ENCODE peak calls at places on chromosome X, in six cellular contexts. W is A549, D is WERI-Rb-1, I is small intestine, A is HCT116, T is GM23338. M is an unnamed sample.

GRCh38 chrX:72123471-72124185 is 8.1 kb downstream of the RTL5 start:
- DNase-seq in T (peak), I (no peak), W (no peak), D (peak), A (no peak), M (no peak)

GRCh38 chrX:47573334-47574095 is 8.7 kb upstream of the TIMP1 start:
- DNase-seq in A (no peak), I (peak), T (peak), W (no peak), D (no peak), M (no peak)

GRCh38 chrX:10156199-10157031 is at the start of gene CLCN4:
- DNase-seq in D (peak), I (peak), T (peak), A (peak), W (peak), M (peak)

GRCh38 chrX:95721011-95721410 is 963.6 kb upstream of the DIAPH2 start:
- DNase-seq in W (no peak), D (no peak), A (no peak), T (no peak), I (no peak), M (no peak)

GRCh38 chrX:7088968-7089615 is 58.4 kb upstream of the STS start:
- DNase-seq in T (peak), W (no peak), A (no peak), I (no peak), D (peak), M (no peak)

GRCh38 chrX:67544871-67545771 is 1.3 kb downstream of the AR start:
- DNase-seq in I (no peak), D (no peak), A (no peak), T (peak), W (peak), M (no peak)

GRCh38 chrX:96436105-96436504 is 248.5 kb upstream of the DIAPH2 start:
- DNase-seq in I (no peak), W (peak), D (no peak), T (no peak), A (no peak), M (no peak)

GRCh38 chrX:38634665-38635064 is 73.3 kb downstream of the TSPAN7 start:
- DNase-seq in I (no peak), W (no peak), D (no peak), T (no peak), A (no peak), M (no peak)

GRCh38 chrX:134371133-134371532 is 88.8 kb upstream of the HPRT1 start:
- DNase-seq in A (no peak), T (no peak), D (no peak), I (no peak), W (no peak), M (no peak)

GRCh38 chrX:102339312-102340298 is 92.6 kb downstream of the NXF2 start:
- DNase-seq in A (no peak), I (no peak), D (no peak), W (no peak), T (peak), M (no peak)

GRCh38 chrX:24259544-24260240 is 54.2 kb downstream of the SUPT20HL2 start:
- DNase-seq in D (peak), T (peak), A (peak), W (peak), I (peak), M (peak)

GRCh38 chrX:24985120-24985519 is 30.6 kb downstream of the ARX start:
- DNase-seq in T (no peak), I (no peak), W (no peak), D (no peak), A (no peak), M (no peak)

GRCh38 chrX:69152398-69152797 is 12.9 kb downstream of the PJA1 start:
- DNase-seq in A (no peak), T (no peak), W (peak), I (peak), D (no peak), M (peak)

DNA sequence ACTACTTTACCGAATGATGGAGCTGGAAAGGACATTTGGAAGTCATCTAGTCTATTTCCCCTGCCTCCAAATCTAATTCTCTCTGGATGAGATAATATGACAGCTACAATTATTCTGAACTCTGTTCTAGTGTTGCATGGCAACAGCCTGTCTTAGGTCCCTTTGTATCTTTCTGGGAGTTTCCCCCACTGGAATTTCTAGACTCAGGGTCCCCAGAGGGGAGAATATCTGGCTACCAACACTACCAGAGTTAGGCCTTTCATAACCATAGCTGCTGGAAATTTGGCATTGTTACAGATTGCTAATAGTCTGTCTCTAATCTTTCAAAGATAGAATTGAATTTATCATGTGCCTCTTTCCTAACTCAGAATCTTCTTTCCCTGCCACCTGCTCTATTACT is 4.5 kb downstream of the MSN start:
- DNase-seq in D (no peak), W (no peak), I (no peak), A (no peak), T (no peak), M (no peak)
- H3K4me3 ChIP-seq in D (no peak), W (no peak), I (no peak), A (no peak), T (no peak), M (no peak)

GRCh38 chrX:81890476-81890875 is 688.6 kb downstream of the SH3BGRL start:
- DNase-seq in T (no peak), I (no peak), W (no peak), A (no peak), D (no peak), M (no peak)
- H3K4me3 ChIP-seq in T (no peak), I (no peak), W (no peak), A (no peak), D (no peak), M (no peak)

DNA sequence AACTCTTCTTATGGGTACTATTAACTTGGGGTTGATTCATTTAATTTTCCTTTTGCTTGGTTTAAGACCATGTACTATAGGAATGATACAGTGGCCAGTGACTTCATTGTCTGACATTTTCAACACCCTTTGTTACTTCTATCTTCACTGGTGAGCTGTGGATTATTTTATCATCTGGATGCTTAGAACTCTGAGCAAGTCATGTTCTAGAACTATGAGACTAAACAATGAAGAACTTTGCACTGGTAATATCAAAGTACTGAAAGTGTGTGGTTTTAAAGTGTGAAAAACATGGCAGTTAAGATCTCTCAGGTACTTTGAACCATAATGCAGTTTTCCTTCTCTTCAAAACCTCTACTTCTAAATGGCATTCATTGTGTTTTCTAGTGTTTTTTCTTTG is 47.8 kb downstream of the MAP7D3 start:
- DNase-seq in I (no peak), A (no peak), D (no peak), W (no peak), T (no peak), M (no peak)
- H3K4me3 ChIP-seq in I (no peak), A (no peak), D (no peak), W (no peak), T (no peak), M (no peak)

GRCh38 chrX:136589966-136590365 is 58.0 kb downstream of the VGLL1 start:
- DNase-seq in T (no peak), I (no peak), A (no peak), W (peak), D (no peak), M (no peak)
- H3K4me3 ChIP-seq in T (no peak), I (no peak), A (no peak), W (no peak), D (no peak), M (no peak)

GRCh38 chrX:153828308-153828707 is 2.0 kb downstream of the PDZD4 start:
- DNase-seq in W (no peak), T (no peak), A (no peak), D (no peak), I (no peak), M (no peak)
- H3K4me3 ChIP-seq in W (peak), T (peak), A (peak), D (no peak), I (no peak), M (no peak)

GRCh38 chrX:40008841-40009461 is 88.8 kb downstream of the BCOR start:
- DNase-seq in W (no peak), I (no peak), T (peak), A (no peak), D (peak), M (no peak)
- H3K4me3 ChIP-seq in W (no peak), I (no peak), T (peak), A (no peak), D (peak), M (no peak)

GRCh38 chrX:40169193-40170086 is 71.7 kb upstream of the BCOR start:
- DNase-seq in I (peak), W (peak), D (peak), T (peak), A (peak), M (peak)

GRCh38 chrX:40172980-40173661 is 75.4 kb upstream of the BCOR start:
- DNase-seq in D (peak), W (no peak), A (no peak), I (peak), T (no peak), M (peak)

GRCh38 chrX:40170830-40171512 is 73.2 kb upstream of the BCOR start:
- DNase-seq in D (peak), A (no peak), W (no peak), I (no peak), T (peak), M (no peak)

GRCh38 chrX:40172169-40172979 is 74.6 kb upstream of the BCOR start:
- DNase-seq in I (peak), A (no peak), D (peak), W (no peak), T (peak), M (no peak)

GRCh38 chrX:40171513-40172168 is 73.9 kb upstream of the BCOR start:
- DNase-seq in D (peak), T (no peak), W (no peak), I (no peak), A (no peak), M (no peak)
- H3K4me3 ChIP-seq in D (peak), T (peak), W (no peak), I (peak), A (peak), M (no peak)